ENCODE peak calls at places on chromosomes 6 and 20, in six cellular contexts. F, Q, U, O, R and H are unnamed samples.
A peak's percentile ranks its signal among the peaks of the same experiment; 100 is the strongest.

GRCh38 chr20:64072664-64073063 is 6.7 kb downstream of the RGS19 start:
- DNase-seq in F (no peak), Q (no peak), U (no peak), O (no peak), R (no peak), H (no peak)

GRCh38 chr6:89402776-89403175 is 9.3 kb downstream of the RRAGD start:
- DNase-seq in F (no peak), Q (no peak), U (no peak), O (no peak), R (no peak), H (no peak)

GRCh38 chr6:5636210-5637030 is 370.3 kb downstream of the NRN1 start:
- DNase-seq in F (no peak), Q (no peak), U (no peak), O (no peak), R (no peak), H (no peak)

GRCh38 chr6:158174024-158174423 is 5.9 kb downstream of the GTF2H5 start:
- DNase-seq in F (no peak), Q (no peak), U (no peak), O (no peak), R (no peak), H (no peak)

GRCh38 chr6:41278699-41279405 is 7.6 kb downstream of the TREM1 start:
- DNase-seq in F (peak; percentile 37), Q (peak; percentile 82), U (peak; percentile 65), O (peak; percentile 61), R (peak; percentile 83), H (peak; percentile 55)

GRCh38 chr6:14964901-14965300 is 281.0 kb upstream of the JARID2 start:
- DNase-seq in F (no peak), Q (no peak), U (no peak), O (no peak), R (no peak), H (no peak)

GRCh38 chr6:143333081-143333480 is 117.4 kb downstream of the ADAT2 start:
- DNase-seq in F (peak; percentile 91), Q (no peak), U (no peak), O (no peak), R (no peak), H (peak; percentile 76)

GRCh38 chr20:57189713-57190112 is 76.7 kb downstream of the BMP7 start:
- DNase-seq in F (no peak), Q (no peak), U (no peak), O (no peak), R (no peak), H (no peak)

GRCh38 chr20:17828598-17829144 is 128.9 kb downstream of the BANF2 start:
- DNase-seq in F (no peak), Q (no peak), U (no peak), O (no peak), R (no peak), H (no peak)

GRCh38 chr6:102381203-102381602 is 987.7 kb downstream of the GRIK2 start:
- DNase-seq in F (peak; percentile 14), Q (no peak), U (no peak), O (no peak), R (no peak), H (peak; percentile 12)

GRCh38 chr6:305371-306206 is 13.3 kb downstream of the DUSP22 start:
- DNase-seq in F (no peak), Q (no peak), U (no peak), O (no peak), R (no peak), H (no peak)

GRCh38 chr20:45059022-45059728 is 41.8 kb downstream of the KCNS1 start:
- DNase-seq in F (peak; percentile 27), Q (no peak), U (no peak), O (peak; percentile 65), R (no peak), H (peak; percentile 89)

GRCh38 chr6:4208158-4208557 is 72.8 kb upstream of the ECI2 start:
- DNase-seq in F (no peak), Q (no peak), U (no peak), O (no peak), R (no peak), H (no peak)

GRCh38 chr6:151052021-151052646 is 186.6 kb downstream of the MTHFD1L start:
- DNase-seq in F (peak; percentile 94), Q (no peak), U (no peak), O (no peak), R (no peak), H (peak; percentile 89)

GRCh38 chr20:13212750-13213149 is 8.3 kb upstream of the ISM1 start:
- DNase-seq in F (peak; percentile 57), Q (no peak), U (no peak), O (no peak), R (no peak), H (no peak)

GRCh38 chr6:439681-440167 is 48.2 kb downstream of the IRF4 start:
- DNase-seq in F (no peak), Q (no peak), U (no peak), O (no peak), R (no peak), H (no peak)

GRCh38 chr6:85126448-85127178 is 323.3 kb upstream of the NT5E start:
- DNase-seq in F (peak; percentile 32), Q (peak; percentile 81), U (no peak), O (peak; percentile 75), R (peak; percentile 35), H (peak; percentile 64)

GRCh38 chr20:60055740-60056139 is 97.5 kb downstream of the CDH26 start:
- DNase-seq in F (peak; percentile 30), Q (peak; percentile 48), U (peak; percentile 41), O (no peak), R (peak; percentile 68), H (peak; percentile 73)

GRCh38 chr20:60535211-60535610 is 577.0 kb downstream of the CDH26 start:
- DNase-seq in F (no peak), Q (no peak), U (no peak), O (no peak), R (no peak), H (no peak)

GRCh38 chr6:53320964-53321363 is 27.8 kb downstream of the ELOVL5 start:
- DNase-seq in F (no peak), Q (no peak), U (no peak), O (no peak), R (no peak), H (no peak)

GRCh38 chr6:170344631-170345576 is 38.3 kb downstream of the FAM120B start:
- DNase-seq in F (peak; percentile 72), Q (peak; percentile 86), U (no peak), O (peak; percentile 85), R (no peak), H (peak; percentile 74)

GRCh38 chr6:3773696-3774298 is 22.3 kb upstream of the PXDC1 start:
- DNase-seq in F (no peak), Q (peak; percentile 51), U (no peak), O (peak; percentile 18), R (no peak), H (no peak)

GRCh38 chr6:37705239-37706051 is 7.8 kb upstream of the MDGA1 start:
- DNase-seq in F (peak; percentile 17), Q (peak; percentile 77), U (peak; percentile 62), O (peak; percentile 78), R (peak; percentile 60), H (no peak)

GRCh38 chr6:37491161-37491829 is 8.4 kb downstream of the CCDC167 start:
- DNase-seq in F (no peak), Q (no peak), U (peak; percentile 43), O (no peak), R (no peak), H (no peak)

GRCh38 chr6:56370127-56370540 is 122.8 kb upstream of the COL21A1 start:
- DNase-seq in F (peak; percentile 84), Q (peak; percentile 60), U (peak; percentile 74), O (peak; percentile 44), R (peak; percentile 58), H (peak; percentile 77)

GRCh38 chr6:167907837-167908681 is 81.3 kb downstream of the AFDN start:
- DNase-seq in F (peak; percentile 50), Q (peak; percentile 18), U (no peak), O (peak; percentile 31), R (no peak), H (peak; percentile 27)
- TF ChIP-seq CTCF in F (peak; percentile 52), Q (peak; percentile 71), U (peak; percentile 19), O (peak; percentile 71), R (peak; percentile 7), H (peak; percentile 51)

DNA sequence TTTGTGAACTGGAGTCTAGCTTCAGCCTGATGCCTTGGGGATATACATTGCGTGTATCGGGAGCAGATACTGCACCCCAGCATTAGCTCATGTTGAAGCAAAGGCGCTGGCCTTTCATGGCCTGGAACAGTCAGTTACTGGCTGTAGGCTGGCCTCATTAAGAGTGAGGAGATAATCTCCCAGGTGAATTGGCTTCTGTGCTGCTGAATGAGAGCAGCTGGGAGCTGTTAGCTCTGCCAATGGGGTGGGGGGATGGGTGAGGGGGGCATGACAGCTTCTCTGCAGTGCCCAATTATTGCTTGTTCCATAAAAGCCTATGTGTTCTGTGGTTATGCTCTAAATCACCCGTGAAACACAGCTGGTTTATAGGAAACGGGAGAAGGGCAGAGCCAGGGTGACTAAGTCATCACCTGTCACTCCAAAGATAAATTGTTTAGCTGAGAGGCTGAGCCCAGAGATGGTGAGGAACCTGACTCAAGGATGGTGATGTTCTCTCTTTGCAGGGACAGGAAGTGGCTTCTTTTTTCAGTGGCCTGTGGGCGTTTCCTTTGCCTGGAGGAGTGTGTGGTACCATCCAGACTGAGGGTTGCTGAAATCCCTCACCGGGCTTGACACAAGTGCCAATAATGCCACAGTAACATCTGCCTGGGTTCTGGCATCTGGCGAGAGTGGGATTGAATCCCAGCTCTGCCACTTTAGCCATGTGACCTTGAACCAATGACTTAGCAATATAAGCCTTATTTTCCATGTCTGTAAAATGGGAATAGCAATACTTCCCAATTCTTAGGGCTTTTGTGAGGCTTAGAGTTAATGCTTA is 170.8 kb downstream of the BCAS1 start:
- DNase-seq in F (peak; percentile 96), Q (peak; percentile 93), U (peak; percentile 46), O (no peak), R (peak; percentile 42), H (peak; percentile 92)
- H3K27ac ChIP-seq in F (peak overlapping the region; percentile 87), Q (peak overlapping the region; percentile 24), U (peak overlapping the region; percentile 84), O (peak overlapping the region; percentile 74), R (peak overlapping the region; percentile 60), H (peak overlapping the region; percentile 90)

GRCh38 chr6:160930547-160931377 is 60.8 kb upstream of the MAP3K4 start:
- DNase-seq in F (peak; percentile 61), Q (peak; percentile 69), U (peak; percentile 76), O (peak; percentile 62), R (peak; percentile 81), H (peak; percentile 74)

GRCh38 chr6:160929831-160930230 is 61.7 kb upstream of the MAP3K4 start:
- DNase-seq in F (no peak), Q (no peak), U (no peak), O (no peak), R (no peak), H (no peak)

GRCh38 chr6:160931378-160932343 is 59.9 kb upstream of the MAP3K4 start:
- DNase-seq in F (no peak), Q (no peak), U (no peak), O (no peak), R (no peak), H (no peak)

GRCh38 chr6:160934157-160934556 is 57.4 kb upstream of the MAP3K4 start:
- DNase-seq in F (no peak), Q (no peak), U (no peak), O (no peak), R (no peak), H (no peak)

GRCh38 chr6:160933256-160933655 is 58.3 kb upstream of the MAP3K4 start:
- DNase-seq in F (no peak), Q (no peak), U (no peak), O (no peak), R (no peak), H (no peak)
- TF ChIP-seq CTCF in F (no peak), Q (peak; percentile 41), U (no peak), O (peak; percentile 53), R (no peak), H (no peak)

DNA sequence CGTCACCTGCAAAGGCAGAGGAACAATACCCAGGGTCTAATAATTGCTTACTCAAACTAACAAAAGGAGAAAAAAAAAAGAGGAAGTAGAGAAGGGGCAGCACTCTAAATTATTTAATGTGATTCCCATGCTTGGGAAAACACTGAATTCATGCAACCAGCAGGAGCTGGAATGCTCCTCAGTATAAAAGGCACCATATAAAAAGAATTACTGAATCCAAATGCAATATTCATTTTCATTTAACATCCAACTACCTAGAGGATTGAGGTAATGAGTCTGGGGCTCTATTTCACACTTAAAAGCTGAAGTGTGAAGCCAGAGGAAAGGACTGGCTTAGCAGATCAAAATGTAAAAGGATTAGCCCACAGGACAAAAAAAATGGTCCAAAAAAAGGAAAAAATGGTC is 8.7 kb downstream of the B4GALT5 start:
- DNase-seq in F (no peak), Q (no peak), U (no peak), O (no peak), R (no peak), H (no peak)
- H3K27ac ChIP-seq in F (no peak overlapping the region), Q (peak overlapping the region; percentile 4), U (peak overlapping the region; percentile 95), O (no peak overlapping the region), R (no peak overlapping the region), H (no peak overlapping the region)